ENCODE peak calls at places on chromosomes 13 and 19, in five cellular contexts. T, E, K, R and L are unnamed samples.

GRCh38 chr13:102351486-102351885 is 50.4 kb downstream of the FGF14 start:
- DNase-seq in T (no peak), E (no peak), K (no peak), R (no peak), L (no peak)

GRCh38 chr19:15243236-15243957 is 11.1 kb upstream of the EPHX3 start:
- DNase-seq in T (no peak), E (no peak), K (no peak), R (no peak), L (no peak)

GRCh38 chr13:81987159-81987558 is 1646.2 kb upstream of the SPRY2 start:
- DNase-seq in T (no peak), E (no peak), K (no peak), R (no peak), L (no peak)

GRCh38 chr13:50485979-50486935 is 357.2 kb downstream of the DLEU7 start:
- DNase-seq in T (peak), E (no peak), K (no peak), R (peak), L (no peak)

GRCh38 chr19:18428837-18429674 is 8.9 kb downstream of the ISYNA1 start:
- DNase-seq in T (peak), E (peak), K (peak), R (peak), L (peak)

GRCh38 chr19:6717441-6717971 is 2.9 kb downstream of the C3 start:
- DNase-seq in T (no peak), E (no peak), K (no peak), R (no peak), L (no peak)

GRCh38 chr13:105543742-105544141 is 991.7 kb downstream of the EFNB2 start:
- DNase-seq in T (no peak), E (no peak), K (no peak), R (no peak), L (no peak)

GRCh38 chr19:7395360-7395781 is 46.6 kb downstream of the ARHGEF18 start:
- DNase-seq in T (no peak), E (peak), K (no peak), R (no peak), L (no peak)